ENCODE peak calls at places on chromosomes 5 and 9, in five cellular contexts. N is MM.1S, J is PC-9, P is astrocyte, M is fibroblast of lung. X is an unnamed sample.

GRCh38 chr5:26121343-26121742 is 917.0 kb downstream of the CDH9 start:
- DNase-seq in N (no peak), M (no peak), P (no peak), J (no peak), X (peak; percentile 11)

GRCh38 chr5:32843532-32843895 is 132.4 kb downstream of the NPR3 start:
- DNase-seq in J (no peak), M (no peak), N (no peak), P (no peak), X (no peak)

GRCh38 chr5:55223988-55224240 is 3.2 kb downstream of the MCIDAS start:
- DNase-seq in P (no peak), J (no peak), M (no peak), N (no peak), X (no peak)

GRCh38 chr9:114097613-114098020 is 1.5 kb downstream of the KIF12 start:
- DNase-seq in M (peak; percentile 31), N (no peak), J (no peak), P (peak; percentile 13), X (peak; percentile 41)

GRCh38 chr5:99058466-99058865 is 129.7 kb upstream of the CHD1 start:
- DNase-seq in J (no peak), P (no peak), M (peak; percentile 16), N (no peak), X (no peak)

GRCh38 chr5:87099246-87099914 is 168.3 kb upstream of the RASA1 start:
- DNase-seq in P (peak; percentile 14), M (peak; percentile 32), N (no peak), J (peak; percentile 23), X (peak; percentile 98)

GRCh38 chr5:122775713-122776084 is 819 bp downstream of the SNX2 start:
- DNase-seq in M (peak; percentile 10), P (no peak), N (no peak), J (no peak), X (peak; percentile 12)

GRCh38 chr9:4499917-4500316 is 9.6 kb downstream of the SLC1A1 start:
- DNase-seq in J (no peak), P (no peak), M (no peak), N (no peak), X (no peak)

GRCh38 chr9:114276908-114277821 is 45.7 kb upstream of the ORM1 start:
- DNase-seq in N (no peak), P (peak; percentile 98), J (peak; percentile 19), M (peak; percentile 98), X (peak; percentile 86)

GRCh38 chr5:136892026-136892425 is 526.7 kb upstream of the TRPC7 start:
- DNase-seq in J (no peak), M (no peak), P (no peak), N (no peak), X (no peak)

GRCh38 chr5:124644582-124644981 is 101.9 kb downstream of the ZNF608 start:
- DNase-seq in M (no peak), N (no peak), J (no peak), P (no peak), X (no peak)

GRCh38 chr5:20601678-20602100 is 613.7 kb upstream of the CDH18 start:
- DNase-seq in M (peak; percentile 71), J (peak; percentile 16), P (peak; percentile 64), N (no peak), X (peak; percentile 47)

GRCh38 chr5:122565331-122565730 is 209.5 kb upstream of the SNX2 start:
- DNase-seq in P (no peak), M (peak; percentile 6), J (no peak), N (no peak), X (no peak)

GRCh38 chr5:82057051-82057450 is 85.2 kb downstream of the ATG10 start:
- DNase-seq in J (no peak), N (no peak), M (peak; percentile 81), P (peak; percentile 79), X (no peak)

GRCh38 chr5:178624626-178625546 is 2.0 kb downstream of the CLK4 start:
- DNase-seq in J (no peak), P (peak; percentile 12), N (no peak), M (peak; percentile 33), X (peak; percentile 50)

GRCh38 chr5:95734156-95734555 is 3.0 kb downstream of the RHOBTB3 start:
- DNase-seq in N (no peak), J (no peak), P (no peak), M (peak; percentile 8), X (no peak)

GRCh38 chr9:84411647-84412267 is 71.2 kb upstream of the SLC28A3 start:
- DNase-seq in N (no peak), J (no peak), P (no peak), M (no peak), X (no peak)

GRCh38 chr5:147432323-147432722 is 77.5 kb downstream of the DPYSL3 start:
- DNase-seq in J (no peak), M (no peak), N (no peak), P (no peak), X (no peak)

GRCh38 chr9:104286792-104287191 is 192.7 kb downstream of the SMC2 start:
- DNase-seq in P (no peak), J (no peak), M (no peak), N (no peak), X (peak; percentile 72)

GRCh38 chr9:125293134-125293533 is 31.5 kb downstream of the GAPVD1 start:
- DNase-seq in J (no peak), N (no peak), P (no peak), M (no peak), X (no peak)

GRCh38 chr5:129820-130219 is 37.9 kb downstream of the PLEKHG4B start:
- DNase-seq in N (no peak), M (peak; percentile 92), J (no peak), P (peak; percentile 93), X (no peak)

GRCh38 chr5:94901071-94901979 is 282.9 kb downstream of the SLF1 start:
- DNase-seq in N (no peak), J (no peak), P (peak; percentile 75), M (peak; percentile 81), X (peak; percentile 18)

GRCh38 chr5:139137703-139138102 is 60.5 kb downstream of the SIL1 start:
- DNase-seq in P (peak; percentile 37), M (peak; percentile 49), N (no peak), J (no peak), X (peak; percentile 14)
- TF ChIP-seq CTCF in P (peak; percentile 24), M (peak; percentile 33), N (no peak), J (no peak), X (peak; percentile 30)

GRCh38 chr5:135031813-135032612 is 2.0 kb downstream of the PITX1 start:
- DNase-seq in J (no peak), P (no peak), M (no peak), N (peak; percentile 21), X (peak; percentile 2)

GRCh38 chr5:135033866-135034185 is 202 bp downstream of the PITX1 start:
- DNase-seq in N (no peak), J (no peak), P (no peak), M (no peak), X (no peak)

GRCh38 chr5:135031146-135031812 is 2.7 kb downstream of the PITX1 start:
- DNase-seq in J (no peak), N (peak; percentile 14), P (no peak), M (no peak), X (no peak)

GRCh38 chr5:135033026-135033861 is 784 bp downstream of the PITX1 start:
- DNase-seq in M (peak; percentile 19), P (no peak), J (peak; percentile 33), N (peak; percentile 60), X (peak; percentile 24)

GRCh38 chr5:135032613-135033025 is 1.4 kb downstream of the PITX1 start:
- DNase-seq in P (no peak), N (peak; percentile 46), M (no peak), J (no peak), X (no peak)
- TF ChIP-seq EZH2 in P (no peak), N (no peak), M (no peak), J (no peak), X (no peak)

DNA sequence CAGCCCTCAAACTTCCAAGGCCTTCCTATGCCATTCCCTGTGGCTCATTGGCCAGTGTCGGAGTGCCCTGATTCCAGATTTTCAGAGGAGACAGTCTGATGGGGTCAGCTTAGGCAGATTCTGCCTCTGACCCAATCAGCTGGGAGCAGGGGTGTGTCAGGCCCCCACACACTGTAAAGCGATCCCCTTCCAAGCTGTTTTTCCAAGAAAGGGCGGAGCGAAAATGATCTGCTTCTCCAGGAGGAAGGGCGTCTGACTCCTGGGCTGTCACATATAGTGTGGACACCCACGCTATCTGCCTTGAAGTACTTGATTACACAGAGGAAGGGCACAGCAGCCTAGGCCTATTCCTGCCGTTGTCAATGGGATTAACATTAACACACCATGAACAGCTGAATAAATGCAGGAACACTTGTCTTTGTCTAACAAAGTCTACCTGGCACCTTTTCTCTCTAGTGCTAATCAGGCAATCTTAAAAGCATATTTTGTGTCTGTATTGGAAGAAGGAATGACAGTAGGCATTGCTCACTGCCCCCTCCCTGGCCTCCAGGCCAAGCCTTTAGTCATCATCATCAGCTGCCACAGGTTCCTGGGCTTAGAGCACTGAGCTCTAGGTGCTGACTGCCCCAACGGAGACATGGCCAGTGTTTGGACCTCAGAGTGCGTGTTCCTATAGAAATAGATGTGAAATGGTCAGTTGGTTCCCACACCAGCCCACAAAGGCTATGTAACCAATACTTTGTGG is 218.7 kb downstream of the MELK start:
- DNase-seq in J (no peak), P (no peak), N (no peak), M (no peak), X (peak; percentile 27)
- TF ChIP-seq CTCF in J (no peak), P (no peak), N (no peak), M (no peak), X (no peak)

DNA sequence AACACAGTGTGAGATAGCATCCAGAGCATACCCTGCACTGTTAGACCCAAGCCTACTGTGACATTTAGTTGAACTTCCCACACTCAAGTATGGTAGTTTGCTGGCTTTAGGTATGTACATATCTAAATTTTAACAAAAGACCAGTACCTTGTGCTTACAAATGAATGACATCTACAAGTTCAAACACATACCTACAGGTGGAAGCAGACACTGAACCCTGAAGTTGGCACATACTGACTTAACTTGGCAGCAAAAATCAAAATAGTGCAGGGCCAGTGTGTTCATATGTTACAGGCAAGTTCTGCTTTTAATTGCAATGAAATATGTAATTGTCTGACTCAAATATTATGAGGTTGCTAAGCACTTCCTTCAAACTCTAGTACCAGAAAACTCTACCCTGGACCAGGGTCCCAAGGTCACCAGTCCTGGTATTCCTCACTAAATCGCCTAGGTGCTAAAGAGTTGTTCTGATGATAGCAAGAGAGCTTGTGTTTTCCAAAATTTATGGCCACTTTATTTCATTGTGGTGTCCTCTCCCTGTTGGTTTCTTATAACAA is 77.4 kb downstream of the MEGF10 start:
- DNase-seq in P (no peak), N (no peak), J (no peak), M (no peak), X (no peak)
- TF ChIP-seq EZH2 in P (no peak), N (no peak), J (no peak), M (no peak), X (no peak)

DNA sequence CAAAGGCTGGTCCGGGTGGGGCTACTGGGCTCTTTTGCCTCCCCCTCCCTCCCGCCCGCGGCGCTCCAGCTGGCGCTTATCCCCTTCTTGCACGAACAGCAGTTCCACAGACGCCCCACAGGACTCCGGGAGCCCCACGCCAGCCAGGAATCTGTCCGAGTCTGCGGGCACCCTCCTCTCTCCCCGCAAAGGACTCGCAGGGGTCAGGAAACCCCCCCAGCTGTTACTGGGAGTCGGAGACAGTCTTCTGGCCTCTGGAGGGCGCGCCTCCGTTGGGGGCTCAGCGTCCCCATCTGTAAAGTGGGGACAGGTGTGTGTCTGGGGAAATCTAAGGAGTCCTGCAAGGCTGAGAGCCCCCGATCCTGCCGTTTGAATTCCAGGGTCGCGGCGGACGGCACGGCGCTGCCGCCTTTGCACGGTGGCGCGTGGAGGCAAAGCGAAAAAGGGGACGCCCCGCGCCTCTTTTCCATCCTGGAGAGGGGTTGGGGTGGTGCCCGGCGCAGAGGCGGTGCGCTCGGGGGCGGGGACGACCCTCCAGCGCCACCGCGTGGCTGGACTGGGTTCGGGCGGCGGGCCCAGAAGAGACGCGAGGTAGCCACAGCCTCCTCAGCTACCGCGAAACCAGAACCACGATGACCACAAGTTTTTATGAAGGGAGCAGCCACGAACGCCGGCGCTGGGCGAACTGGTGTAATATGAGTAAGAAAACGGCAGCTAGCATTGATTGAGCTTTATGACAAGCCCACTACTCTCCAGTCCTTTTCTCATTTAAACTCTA is 2.8 kb upstream of the CCIN start:
- DNase-seq in M (peak; percentile 84), J (peak; percentile 81), P (peak; percentile 76), N (peak; percentile 86), X (peak; percentile 83)
- TF ChIP-seq CTCF in M (peak; percentile 66), J (peak; percentile 79), P (peak; percentile 54), N (peak; percentile 91), X (peak; percentile 79)